ENCODE peak calls at places on chromosomes 3 and 15, in nine cellular contexts. O is uterus, S is suprapubic skin, V is A549, Q is esophagus muscularis mucosa, G is heart left ventricle, U is body of pancreas, H is esophagus squamous epithelium, F is transverse colon. N is an unnamed sample.

GRCh38 chr15:86489992-86490391 is 410.3 kb downstream of the AGBL1 start:
- DNase-seq in V (no peak), S (no peak), H (no peak), G (no peak), O (no peak), F (no peak), Q (no peak), U (no peak), N (no peak)

GRCh38 chr3:45145681-45146614 is at the start of gene CDCP1:
- DNase-seq in V (peak), S (no peak), O (no peak), F (peak), Q (no peak), U (peak), G (no peak), H (no peak), N (peak)

GRCh38 chr15:101458908-101459578 is 30.5 kb downstream of the PCSK6 start:
- DNase-seq in F (no peak), G (no peak), H (no peak), V (no peak), S (no peak), U (no peak), O (peak), Q (no peak), N (no peak)

GRCh38 chr3:122014741-122015140 is 7.3 kb downstream of the ILDR1 start:
- DNase-seq in V (no peak), O (no peak), Q (peak), U (no peak), H (no peak), F (no peak), S (no peak), G (no peak), N (no peak)

GRCh38 chr3:58141766-58142345 is 68.9 kb downstream of the DNASE1L3 start:
- DNase-seq in S (no peak), F (no peak), Q (no peak), V (no peak), G (no peak), U (no peak), H (no peak), O (no peak), N (no peak)

GRCh38 chr15:74378853-74379252 is 11.4 kb upstream of the CYP11A1 start:
- DNase-seq in O (peak), H (no peak), G (no peak), F (no peak), Q (no peak), U (no peak), S (no peak), V (no peak), N (no peak)

GRCh38 chr3:52596658-52597265 is 60.4 kb downstream of the UQCC5 start:
- DNase-seq in F (no peak), Q (no peak), V (no peak), U (no peak), G (no peak), S (no peak), H (no peak), O (no peak), N (no peak)

GRCh38 chr3:88005066-88005465 is 53.7 kb downstream of the CGGBP1 start:
- DNase-seq in U (no peak), S (no peak), F (no peak), O (no peak), Q (no peak), G (no peak), H (no peak), V (peak), N (no peak)

GRCh38 chr3:13023251-13024055 is 49.8 kb downstream of the IQSEC1 start:
- DNase-seq in O (no peak), H (no peak), G (peak), F (no peak), S (no peak), U (no peak), Q (no peak), V (peak), N (no peak)

GRCh38 chr3:124836448-124836847 is 50.7 kb downstream of the ITGB5 start:
- DNase-seq in F (no peak), H (no peak), Q (no peak), S (no peak), U (no peak), V (no peak), G (no peak), O (no peak), N (no peak)

GRCh38 chr3:150242220-150242938 is 165.7 kb upstream of the TSC22D2 start:
- DNase-seq in V (no peak), S (no peak), H (no peak), F (no peak), U (no peak), G (no peak), O (no peak), Q (no peak), N (no peak)

GRCh38 chr3:124592658-124593441 is 137.4 kb upstream of the UMPS start:
- DNase-seq in F (peak), U (peak), H (no peak), V (no peak), S (no peak), O (no peak), Q (no peak), G (no peak), N (peak)

GRCh38 chr3:98565843-98566242 is 27.6 kb downstream of the CPOX start:
- DNase-seq in F (no peak), Q (no peak), O (no peak), V (no peak), U (no peak), S (no peak), G (no peak), H (no peak), N (no peak)

GRCh38 chr15:95840004-95840403 is 490.5 kb upstream of the NR2F2 start:
- DNase-seq in G (no peak), H (no peak), S (no peak), V (no peak), Q (no peak), O (peak), F (no peak), U (peak), N (no peak)

GRCh38 chr3:31968927-31969418 is 12.1 kb downstream of the OSBPL10 start:
- DNase-seq in G (no peak), F (no peak), Q (peak), H (no peak), O (no peak), V (peak), U (no peak), S (no peak), N (peak)

GRCh38 chr15:79092382-79092781 is 1.8 kb upstream of the RASGRF1 start:
- DNase-seq in F (no peak), U (no peak), G (no peak), Q (no peak), V (no peak), H (no peak), O (no peak), S (peak), N (no peak)

GRCh38 chr3:26627080-26627479 is 4.5 kb downstream of the LRRC3B start:
- DNase-seq in V (no peak), S (no peak), Q (no peak), H (no peak), U (no peak), G (no peak), F (no peak), O (no peak), N (no peak)

GRCh38 chr3:171781711-171782127 is 28.6 kb downstream of the PLD1 start:
- DNase-seq in O (no peak), H (no peak), Q (no peak), V (no peak), S (no peak), G (no peak), F (no peak), U (no peak), N (no peak)

GRCh38 chr3:8554725-8555621 is 53.4 kb downstream of the LMCD1 start:
- DNase-seq in O (peak), U (peak), S (peak), Q (no peak), H (no peak), G (peak), F (no peak), V (no peak), N (no peak)

GRCh38 chr3:78963771-78964170 is 804.0 kb downstream of the ROBO1 start:
- DNase-seq in Q (no peak), V (no peak), S (no peak), G (no peak), H (no peak), F (no peak), U (no peak), O (no peak), N (no peak)

GRCh38 chr3:16945330-16945729 is 60.6 kb downstream of the PLCL2 start:
- DNase-seq in F (no peak), S (no peak), H (no peak), Q (no peak), V (no peak), U (no peak), O (no peak), G (no peak), N (no peak)

GRCh38 chr15:94924971-94925593 is 693.7 kb downstream of the MCTP2 start:
- DNase-seq in Q (no peak), G (no peak), V (no peak), F (no peak), S (no peak), H (no peak), O (no peak), U (no peak), N (no peak)

GRCh38 chr15:62071711-62072308 is 5.0 kb downstream of the C2CD4A start:
- DNase-seq in S (no peak), U (no peak), V (peak), G (no peak), F (no peak), Q (no peak), H (no peak), O (no peak), N (no peak)

GRCh38 chr3:13879102-13879945 is 547 bp downstream of the WNT7A start:
- DNase-seq in O (no peak), U (no peak), F (no peak), H (no peak), S (peak), V (peak), Q (no peak), G (no peak), N (peak)

GRCh38 chr15:78365931-78366330 is 25.8 kb downstream of the CRABP1 start:
- DNase-seq in V (no peak), Q (no peak), F (peak), H (no peak), G (no peak), U (no peak), S (no peak), O (no peak), N (no peak)

GRCh38 chr3:158742861-158743260 is 10.6 kb upstream of the RARRES1 start:
- DNase-seq in S (no peak), O (no peak), G (no peak), Q (no peak), V (no peak), F (no peak), H (no peak), U (no peak), N (no peak)

GRCh38 chr3:154182975-154183374 is 61.8 kb downstream of the ARHGEF26 start:
- DNase-seq in U (no peak), Q (no peak), S (no peak), H (no peak), V (no peak), F (no peak), G (no peak), O (no peak), N (no peak)

DNA sequence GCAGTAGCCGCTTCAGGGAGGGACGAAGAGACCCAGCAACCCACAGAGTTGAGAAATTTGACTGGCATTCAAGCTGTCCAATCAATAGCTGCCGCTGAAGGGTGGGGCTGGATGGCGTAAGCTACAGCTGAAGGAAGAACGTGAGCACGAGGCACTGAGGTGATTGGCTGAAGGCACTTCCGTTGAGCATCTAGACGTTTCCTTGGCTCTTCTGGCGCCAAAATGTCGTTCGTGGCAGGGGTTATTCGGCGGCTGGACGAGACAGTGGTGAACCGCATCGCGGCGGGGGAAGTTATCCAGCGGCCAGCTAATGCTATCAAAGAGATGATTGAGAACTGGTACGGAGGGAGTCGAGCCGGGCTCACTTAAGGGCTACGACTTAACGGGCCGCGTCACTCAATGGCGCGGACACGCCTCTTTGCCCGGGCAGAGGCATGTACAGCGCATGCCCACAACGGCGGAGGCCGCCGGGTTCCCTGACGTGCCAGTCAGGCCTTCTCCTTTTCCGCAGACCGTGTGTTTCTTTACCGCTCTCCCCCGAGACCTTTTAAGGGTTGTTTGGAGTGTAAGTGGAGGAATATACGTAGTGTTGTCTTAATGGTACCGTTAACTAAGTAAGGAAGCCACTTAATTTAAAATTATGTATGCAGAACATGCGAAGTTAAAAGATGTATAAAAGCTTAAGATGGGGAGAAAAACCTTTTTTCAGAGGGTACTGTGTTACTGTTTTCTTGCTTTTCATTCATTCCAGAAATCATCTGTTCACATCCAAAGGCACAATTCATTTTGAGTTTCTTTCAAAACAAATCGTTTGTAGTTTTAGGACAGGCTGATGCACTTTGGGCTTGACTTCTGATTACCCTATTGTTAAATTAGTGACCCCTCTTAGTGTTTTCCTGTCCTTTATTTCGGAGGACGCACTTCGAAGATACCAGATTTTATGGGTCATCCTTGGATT is at the start of gene MLH1:
- DNase-seq in V (peak), U (peak), Q (peak), F (peak), S (peak), H (no peak), G (peak), O (peak), N (peak)
- TF ChIP-seq POLR2A in V (peak), U (peak), Q (peak), F (peak), S (peak), H (no peak), G (no peak), O (peak), N (peak)

GRCh38 chr15:58518626-58519025 is 86.8 kb downstream of the LIPC start:
- DNase-seq in G (no peak), Q (no peak), U (no peak), H (no peak), F (no peak), V (no peak), S (no peak), O (no peak), N (no peak)
- H3K27ac ChIP-seq in G (peak), Q (no peak), U (no peak), H (no peak), F (no peak), V (no peak), S (no peak), O (no peak), N (no peak)

GRCh38 chr3:128748527-128748926 is 22.5 kb downstream of the RAB7A start:
- DNase-seq in G (no peak), Q (no peak), S (no peak), V (no peak), U (no peak), O (no peak), F (no peak), H (no peak), N (no peak)
- TF ChIP-seq POLR2A in G (no peak), Q (no peak), S (no peak), V (no peak), U (no peak), O (no peak), F (no peak), H (no peak), N (no peak)

GRCh38 chr3:20049275-20049674 is 9.0 kb downstream of the KAT2B start:
- DNase-seq in O (no peak), V (no peak), H (no peak), S (no peak), Q (no peak), U (no peak), G (no peak), F (no peak), N (no peak)
- H3K27ac ChIP-seq in O (no peak), V (no peak), H (no peak), S (no peak), Q (no peak), U (no peak), G (no peak), F (no peak), N (no peak)

GRCh38 chr3:50568947-50569749 is at the start of gene HEMK1:
- DNase-seq in F (peak), G (peak), H (peak), U (peak), S (peak), O (peak), V (peak), Q (peak), N (peak)
- TF ChIP-seq POLR2A in F (peak), G (no peak), H (no peak), U (peak), S (no peak), O (peak), V (peak), Q (peak), N (peak)

N was measured in prostate gland.